ENCODE peak calls at places on chromosomes 13 and 19, in eight cellular contexts. L is A549; S is foreskin fibroblast; U is CD4-positive, alpha-beta T cell; H is cardiac fibroblast; V is transverse colon; A is WTC11; N is Panc1. R is an unnamed sample.

GRCh38 chr19:6138066-6138465 is 2.6 kb downstream of the ACSBG2 start:
- DNase-seq in S (peak), A (no peak), H (no peak), U (no peak), L (no peak), N (no peak), V (no peak), R (no peak)

GRCh38 chr19:7272856-7273578 is 21.2 kb downstream of the INSR start:
- DNase-seq in A (no peak), V (no peak), L (no peak), N (no peak), S (no peak), H (peak), U (no peak), R (no peak)

GRCh38 chr13:76621726-76622125 is 264.5 kb downstream of the KCTD12 start:
- DNase-seq in S (peak), V (no peak), A (no peak), H (peak), N (no peak), L (no peak), U (no peak), R (no peak)

GRCh38 chr19:18010149-18010548 is 2.2 kb downstream of the ARRDC2 start:
- DNase-seq in U (no peak), S (no peak), A (no peak), N (no peak), L (no peak), H (no peak), V (no peak), R (no peak)

GRCh38 chr19:10854350-10855089 is 6.3 kb downstream of the C19orf38 start:
- DNase-seq in V (no peak), L (no peak), N (no peak), A (no peak), S (no peak), H (no peak), U (no peak), R (no peak)

GRCh38 chr13:76286178-76286577 is 600.0 kb downstream of the KCTD12 start:
- DNase-seq in U (no peak), H (peak), S (peak), L (no peak), A (no peak), V (no peak), N (no peak), R (peak)

GRCh38 chr19:50210425-50210824 is 7.0 kb downstream of the MYH14 start:
- DNase-seq in S (no peak), N (no peak), L (no peak), A (no peak), H (no peak), V (no peak), U (no peak), R (no peak)

GRCh38 chr13:20843177-20843576 is 59.4 kb downstream of the XPO4 start:
- DNase-seq in H (peak), U (no peak), N (no peak), V (no peak), L (no peak), S (no peak), A (no peak), R (no peak)

GRCh38 chr13:46267166-46267565 is 55.4 kb downstream of the LRRC63 start:
- DNase-seq in H (no peak), U (no peak), S (no peak), A (no peak), L (no peak), N (no peak), V (no peak), R (no peak)

GRCh38 chr19:45779231-45780145 is 2.8 kb downstream of the DMPK start:
- DNase-seq in U (peak), N (no peak), V (peak), S (peak), H (peak), L (peak), A (peak), R (no peak)

GRCh38 chr13:45416521-45417125 is 1.6 kb downstream of the SLC25A30 start:
- DNase-seq in V (no peak), U (no peak), S (no peak), N (no peak), A (no peak), H (no peak), L (no peak), R (no peak)

GRCh38 chr19:54464624-54465266 is 1.2 kb upstream of the LENG9 start:
- DNase-seq in L (peak), U (peak), A (peak), V (peak), H (peak), S (peak), N (no peak), R (peak)

GRCh38 chr13:30340367-30341184 is 33.2 kb upstream of the KATNAL1 start:
- DNase-seq in N (no peak), H (peak), S (peak), U (no peak), L (no peak), A (no peak), V (peak), R (peak)

GRCh38 chr13:97749174-97749573 is 204.3 kb upstream of the IPO5 start:
- DNase-seq in U (no peak), A (no peak), L (peak), S (no peak), H (peak), V (no peak), N (no peak), R (no peak)

GRCh38 chr13:77377016-77377415 is 50.1 kb upstream of the MYCBP2 start:
- DNase-seq in N (no peak), L (no peak), V (no peak), S (no peak), A (no peak), H (no peak), U (no peak), R (no peak)

GRCh38 chr19:43780706-43781525 is at the start of gene KCNN4:
- DNase-seq in L (peak), V (peak), N (no peak), H (peak), A (no peak), S (peak), U (peak), R (peak)

GRCh38 chr13:39123578-39123977 is 85.3 kb downstream of the NHLRC3 start:
- DNase-seq in L (no peak), A (no peak), V (no peak), U (no peak), N (no peak), H (no peak), S (no peak), R (no peak)

GRCh38 chr19:35946203-35946602 is 10.0 kb downstream of the LRFN3 start:
- DNase-seq in U (no peak), N (no peak), H (no peak), V (no peak), A (no peak), L (no peak), S (no peak), R (no peak)

GRCh38 chr19:48152552-48152951 is 17.6 kb downstream of the LIG1 start:
- DNase-seq in L (peak), V (peak), S (peak), A (peak), H (peak), U (peak), N (no peak), R (peak)

GRCh38 chr19:39144487-39145071 is 19.0 kb downstream of the PAK4 start:
- DNase-seq in U (no peak), N (no peak), A (no peak), H (peak), L (no peak), S (peak), V (no peak), R (peak)

GRCh38 chr19:54017266-54017665 is 25.8 kb downstream of the CACNG6 start:
- DNase-seq in S (peak), A (no peak), N (no peak), H (peak), L (peak), U (no peak), V (no peak), R (peak)

GRCh38 chr19:5434351-5434917 is 20.8 kb upstream of the ZNRF4 start:
- DNase-seq in A (no peak), N (no peak), H (no peak), U (no peak), L (no peak), V (no peak), S (no peak), R (no peak)

GRCh38 chr13:28327761-28328607 is 166.9 kb downstream of the FLT1 start:
- DNase-seq in U (no peak), H (peak), S (peak), A (no peak), N (no peak), L (no peak), V (no peak), R (no peak)

GRCh38 chr13:44313674-44314073 is 60.0 kb upstream of the SERP2 start:
- DNase-seq in U (no peak), A (no peak), V (no peak), N (peak), S (peak), L (peak), H (peak), R (peak)

GRCh38 chr13:110907951-110908898 is 6.6 kb downstream of the ANKRD10 start:
- DNase-seq in N (no peak), L (peak), S (no peak), H (peak), A (no peak), U (no peak), V (peak), R (no peak)

GRCh38 chr19:51172223-51172622 is 30.1 kb downstream of the SIGLEC7 start:
- DNase-seq in U (no peak), L (no peak), V (no peak), A (no peak), N (no peak), S (no peak), H (no peak), R (no peak)

GRCh38 chr13:99336750-99337149 is 29.6 kb upstream of the GPR183 start:
- DNase-seq in L (no peak), S (no peak), U (no peak), V (no peak), H (no peak), N (no peak), A (no peak), R (no peak)

GRCh38 chr13:112119192-112120030 is 52.5 kb downstream of the SOX1 start:
- DNase-seq in S (no peak), N (no peak), A (no peak), L (no peak), H (no peak), V (no peak), U (no peak), R (no peak)

GRCh38 chr19:50173144-50173543 is 10.1 kb upstream of the IZUMO2 start:
- DNase-seq in N (no peak), U (no peak), H (no peak), V (peak), A (no peak), L (no peak), S (no peak), R (no peak)

GRCh38 chr13:78339927-78340326 is 263.4 kb downstream of the POU4F1 start:
- DNase-seq in S (no peak), V (no peak), H (no peak), A (no peak), U (no peak), L (no peak), N (no peak), R (no peak)

GRCh38 chr19:1123381-1123780 is 19.6 kb downstream of the GPX4 start:
- DNase-seq in L (no peak), H (no peak), A (no peak), S (no peak), N (no peak), U (no peak), V (no peak), R (no peak)

GRCh38 chr19:55342044-55342531 is 2.4 kb downstream of the KMT5C start:
- DNase-seq in A (no peak), L (no peak), N (no peak), H (no peak), U (no peak), V (no peak), S (no peak), R (no peak)

GRCh38 chr19:58451358-58452101 is at the start of gene ZNF324B:
- DNase-seq in V (peak), A (peak), L (peak), S (peak), N (peak), H (peak), U (peak), R (peak)

GRCh38 chr13:26095338-26095737 is 43.5 kb upstream of the SHISA2 start:
- DNase-seq in H (no peak), S (no peak), U (no peak), N (no peak), A (no peak), V (no peak), L (no peak), R (no peak)
- TF ChIP-seq CTCF in H (no peak), S (no peak), U (no peak), N (peak), A (no peak), V (no peak), L (no peak), R (no peak)

DNA sequence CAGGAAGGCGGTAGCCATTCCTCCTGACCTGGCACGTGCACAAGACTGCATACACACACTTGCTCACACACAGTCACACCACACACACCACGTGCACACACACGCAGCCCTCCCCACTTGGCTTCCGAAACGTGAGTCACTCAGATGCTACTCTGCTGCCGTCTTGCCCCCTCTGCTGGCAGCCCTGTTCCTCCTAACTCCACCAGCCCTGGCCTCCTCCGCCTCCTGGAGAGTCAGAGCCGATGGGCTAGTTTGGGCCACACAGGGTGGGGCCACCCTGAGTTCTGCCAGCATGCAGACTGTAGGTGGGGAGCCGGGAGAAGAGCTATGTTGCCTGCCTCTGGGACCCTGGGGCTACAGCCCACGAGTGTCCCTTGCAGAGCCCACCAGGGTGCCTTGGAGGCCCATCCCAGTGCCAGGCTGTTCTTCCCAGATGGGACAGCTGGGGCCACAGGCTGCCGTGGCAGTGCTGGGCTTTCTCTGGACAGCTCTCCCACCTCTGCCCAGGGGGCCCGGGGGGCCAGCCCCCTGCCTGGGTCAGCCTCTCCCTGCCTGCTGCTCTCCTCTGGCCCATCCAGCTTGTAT is 12.1 kb downstream of the PIN1 start:
- DNase-seq in S (peak), N (peak), L (peak), H (peak), V (peak), A (peak), U (peak), R (peak)
- TF ChIP-seq CTCF in S (peak), N (peak), L (peak), H (peak), V (peak), A (peak), U (no peak), R (peak)

GRCh38 chr13:50905256-50905655 is 4.3 kb upstream of the RNASEH2B start:
- DNase-seq in V (no peak), U (no peak), H (no peak), N (no peak), A (no peak), S (no peak), L (no peak), R (no peak)

GRCh38 chr13:50908371-50908770 is 1.2 kb upstream of the RNASEH2B start:
- DNase-seq in H (no peak), N (no peak), U (no peak), V (no peak), L (no peak), S (no peak), A (no peak), R (no peak)

GRCh38 chr13:50910483-50910805 is 853 bp downstream of the RNASEH2B start:
- DNase-seq in U (no peak), V (no peak), S (peak), H (peak), A (peak), L (peak), N (no peak), R (peak)

GRCh38 chr13:50909605-50910482 is at the start of gene RNASEH2B:
- DNase-seq in N (no peak), H (peak), L (peak), U (peak), V (peak), S (peak), A (peak), R (peak)

DNA sequence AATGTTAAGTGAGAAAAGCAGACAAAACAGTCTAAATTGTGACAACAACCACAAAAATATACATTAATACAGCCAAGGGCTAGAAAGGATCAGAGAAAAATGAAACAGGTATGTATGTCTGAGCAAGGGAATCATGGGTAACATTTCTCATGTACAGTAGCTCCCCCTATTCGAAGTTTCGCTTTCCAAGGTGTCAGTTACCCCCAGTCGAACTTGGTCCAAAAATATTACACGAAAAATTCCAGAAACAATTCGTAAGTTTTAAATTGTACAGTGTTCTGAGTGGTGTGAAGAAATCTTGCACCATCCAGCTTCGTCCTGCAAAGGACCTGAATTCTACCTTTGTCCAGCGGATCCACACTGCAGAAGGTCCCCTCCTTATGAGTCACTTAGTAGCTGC is 1.8 kb upstream of the RNASEH2B start:
- DNase-seq in N (no peak), H (no peak), A (no peak), L (no peak), S (no peak), U (no peak), V (no peak), R (no peak)
- TF ChIP-seq CTCF in N (no peak), H (no peak), A (no peak), L (no peak), S (no peak), U (no peak), V (no peak), R (no peak)

GRCh38 chr13:48975926-48976676 is 389 bp downstream of the FNDC3A start:
- DNase-seq in U (peak), V (peak), H (peak), N (no peak), A (peak), S (peak), L (peak), R (peak)
- TF ChIP-seq CTCF in U (no peak), V (no peak), H (no peak), N (peak), A (no peak), S (no peak), L (peak), R (peak)

GRCh38 chr19:33129901-33130300 is 2.0 kb upstream of the WDR88 start:
- DNase-seq in A (no peak), U (no peak), N (no peak), V (no peak), L (no peak), S (no peak), H (no peak), R (no peak)

GRCh38 chr19:33130433-33130832 is 1.5 kb upstream of the WDR88 start:
- DNase-seq in U (no peak), N (no peak), L (no peak), A (no peak), S (no peak), V (no peak), H (no peak), R (no peak)

GRCh38 chr19:33124207-33125098 is 7.5 kb upstream of the WDR88 start:
- DNase-seq in H (no peak), L (no peak), S (no peak), V (no peak), N (no peak), U (no peak), A (no peak), R (no peak)

GRCh38 chr19:33125929-33126388 is 6.0 kb upstream of the WDR88 start:
- DNase-seq in N (peak), H (peak), V (peak), U (peak), A (peak), S (peak), L (peak), R (peak)
- TF ChIP-seq CTCF in N (peak), H (peak), V (peak), U (peak), A (peak), S (peak), L (peak), R (peak)